ENCODE peak calls at places on chromosomes 3 and 15, in eight cellular contexts. U, G, V, A, M, P, K and H are unnamed samples.

GRCh38 chr15:69980311-69981059 is 117.2 kb downstream of the TLE3 start:
- DNase-seq in U (no peak), G (no peak), V (no peak), A (no peak), M (no peak), P (peak), K (no peak), H (no peak)

GRCh38 chr3:173584093-173584833 is 186.7 kb downstream of the NLGN1 start:
- DNase-seq in U (no peak), G (peak), V (no peak), A (no peak), M (peak), P (peak), K (peak), H (peak)

GRCh38 chr3:56937580-56937979 is 122.9 kb upstream of the SPATA12 start:
- DNase-seq in U (no peak), G (no peak), V (no peak), A (no peak), M (no peak), P (no peak), K (no peak), H (no peak)

GRCh38 chr3:18153571-18154173 is 271.5 kb downstream of the SATB1 start:
- DNase-seq in U (no peak), G (peak), V (no peak), A (no peak), M (peak), P (no peak), K (no peak), H (peak)

GRCh38 chr3:78049501-78049900 is 1009.6 kb downstream of the ROBO2 start:
- DNase-seq in U (no peak), G (no peak), V (no peak), A (no peak), M (no peak), P (no peak), K (no peak), H (no peak)

GRCh38 chr3:113746955-113747718 is at the start of gene ATP6V1A:
- DNase-seq in U (peak), G (peak), V (peak), A (no peak), M (peak), P (peak), K (peak), H (peak)

GRCh38 chr3:16456784-16457415 is 56.6 kb downstream of the RFTN1 start:
- DNase-seq in U (no peak), G (no peak), V (no peak), A (no peak), M (no peak), P (no peak), K (peak), H (peak)

GRCh38 chr3:182276512-182276911 is 516.8 kb upstream of the ATP11B start:
- DNase-seq in U (no peak), G (no peak), V (no peak), A (no peak), M (no peak), P (no peak), K (no peak), H (no peak)

GRCh38 chr3:172300187-172300586 is 148.1 kb downstream of the GHSR start:
- DNase-seq in U (no peak), G (no peak), V (no peak), A (no peak), M (no peak), P (no peak), K (no peak), H (no peak)

GRCh38 chr3:195110647-195111321 is 160.2 kb downstream of the XXYLT1 start:
- DNase-seq in U (no peak), G (peak), V (no peak), A (no peak), M (no peak), P (no peak), K (no peak), H (no peak)

GRCh38 chr3:139213936-139214335 is 129.9 kb upstream of the MRPS22 start:
- DNase-seq in U (no peak), G (no peak), V (no peak), A (no peak), M (no peak), P (no peak), K (no peak), H (no peak)

GRCh38 chr3:197692641-197693040 is 44.1 kb downstream of the RUBCN start:
- DNase-seq in U (no peak), G (no peak), V (no peak), A (no peak), M (peak), P (no peak), K (no peak), H (peak)

GRCh38 chr15:91559066-91559465 is 294.4 kb upstream of the SLCO3A1 start:
- DNase-seq in U (peak), G (peak), V (no peak), A (no peak), M (no peak), P (no peak), K (no peak), H (no peak)

GRCh38 chr3:88005066-88005465 is 53.7 kb downstream of the CGGBP1 start:
- DNase-seq in U (no peak), G (no peak), V (no peak), A (no peak), M (peak), P (peak), K (no peak), H (peak)

GRCh38 chr15:50257924-50258323 is 7.6 kb downstream of the HDC start:
- DNase-seq in U (no peak), G (no peak), V (no peak), A (no peak), M (peak), P (no peak), K (no peak), H (no peak)

GRCh38 chr15:68418611-68419161 is 13.3 kb downstream of the ITGA11 start:
- DNase-seq in U (no peak), G (no peak), V (peak), A (no peak), M (no peak), P (no peak), K (no peak), H (peak)

GRCh38 chr3:191268737-191269136 is 60.5 kb upstream of the CCDC50 start:
- DNase-seq in U (no peak), G (no peak), V (no peak), A (no peak), M (no peak), P (no peak), K (no peak), H (no peak)

GRCh38 chr15:43218908-43219706 is 1.7 kb downstream of the EPB42 start:
- DNase-seq in U (no peak), G (no peak), V (no peak), A (no peak), M (no peak), P (peak), K (peak), H (peak)

GRCh38 chr3:124281453-124282316 is 289.8 kb upstream of the ROPN1 start:
- DNase-seq in U (no peak), G (peak), V (no peak), A (peak), M (peak), P (peak), K (peak), H (peak)

GRCh38 chr3:36843065-36844051 is 79.0 kb upstream of the DCLK3 start:
- DNase-seq in U (no peak), G (no peak), V (peak), A (no peak), M (peak), P (peak), K (peak), H (peak)

GRCh38 chr3:130906374-130906995 is 12.6 kb downstream of the ATP2C1 start:
- DNase-seq in U (no peak), G (no peak), V (no peak), A (no peak), M (no peak), P (no peak), K (no peak), H (no peak)

GRCh38 chr3:172202797-172203196 is 163.4 kb downstream of the FNDC3B start:
- DNase-seq in U (no peak), G (no peak), V (no peak), A (no peak), M (no peak), P (no peak), K (no peak), H (no peak)

GRCh38 chr15:87369269-87369668 is 887.3 kb downstream of the NTRK3 start:
- DNase-seq in U (no peak), G (no peak), V (no peak), A (no peak), M (peak), P (no peak), K (no peak), H (peak)